ENCODE peak calls at places on chromosome 7, in eight cellular contexts. T is activated CD4-positive, alpha-beta T cell treated with anti-CD3 and anti-CD28 coated beads, Interleukin-2, amount 50 U/mL, for 24 hours; C is BJ; Y is activated naive CD4-positive, alpha-beta T cell treated with Interleukin-2 at 50 U/mL for 16 hours; K is fibroblast of lung; R is CMK; L is NCI-H1694; X is HEK293T. N is an unnamed sample.

GRCh38 chr7:117715784-117716445 is 157.3 kb downstream of the CTTNBP2 start:
- DNase-seq in T (no peak), C (peak; percentile 7), Y (no peak), K (peak; percentile 52), R (peak; percentile 12), L (peak; percentile 64), X (peak; percentile 43), N (peak; percentile 35)

GRCh38 chr7:27091125-27091524 is 4.7 kb downstream of the HOXA1 start:
- DNase-seq in T (no peak), C (no peak), Y (no peak), K (no peak), R (no peak), L (no peak), X (no peak), N (no peak)

GRCh38 chr7:158343526-158343925 is 244.1 kb downstream of the PTPRN2 start:
- DNase-seq in T (no peak), C (no peak), Y (no peak), K (no peak), R (no peak), L (no peak), X (no peak), N (no peak)

GRCh38 chr7:76225379-76225778 is 23.7 kb downstream of the SRRM3 start:
- DNase-seq in T (no peak), C (no peak), Y (peak; percentile 21), K (peak; percentile 36), R (no peak), L (no peak), X (peak; percentile 40), N (peak; percentile 56)

GRCh38 chr7:149476791-149477190 is 15.9 kb upstream of the ZNF777 start:
- DNase-seq in T (no peak), C (no peak), Y (no peak), K (no peak), R (no peak), L (no peak), X (no peak), N (no peak)

GRCh38 chr7:86991844-86992243 is 67.6 kb downstream of the ELAPOR2 start:
- DNase-seq in T (no peak), C (peak; percentile 17), Y (no peak), K (peak; percentile 21), R (no peak), L (no peak), X (no peak), N (no peak)

GRCh38 chr7:54397836-54398612 is 144.2 kb upstream of the VSTM2A start:
- DNase-seq in T (no peak), C (no peak), Y (no peak), K (no peak), R (no peak), L (no peak), X (no peak), N (no peak)

GRCh38 chr7:94276797-94277196 is 117.9 kb upstream of the COL1A2 start:
- DNase-seq in T (no peak), C (no peak), Y (no peak), K (peak; percentile 34), R (no peak), L (peak; percentile 24), X (peak; percentile 10), N (no peak)

GRCh38 chr7:108171164-108171563 is 41.0 kb upstream of the LAMB4 start:
- DNase-seq in T (no peak), C (no peak), Y (no peak), K (no peak), R (no peak), L (no peak), X (no peak), N (no peak)

GRCh38 chr7:19069842-19070241 is 47.6 kb downstream of the TWIST1 start:
- DNase-seq in T (no peak), C (no peak), Y (no peak), K (peak; percentile 8), R (no peak), L (no peak), X (no peak), N (no peak)

GRCh38 chr7:47730135-47730534 is 148.2 kb upstream of the TNS3 start:
- DNase-seq in T (no peak), C (no peak), Y (no peak), K (peak; percentile 25), R (no peak), L (no peak), X (no peak), N (no peak)

GRCh38 chr7:135164357-135165021 is 6.0 kb downstream of the CYREN start:
- DNase-seq in T (no peak), C (no peak), Y (no peak), K (no peak), R (no peak), L (no peak), X (peak; percentile 23), N (no peak)

GRCh38 chr7:205117-206010 is 13.0 kb downstream of the FAM20C start:
- DNase-seq in T (no peak), C (no peak), Y (no peak), K (peak; percentile 6), R (no peak), L (no peak), X (no peak), N (no peak)

GRCh38 chr7:26199301-26200112 is 1.0 kb downstream of the HNRNPA2B1 start:
- DNase-seq in T (peak; percentile 30), C (no peak), Y (peak; percentile 67), K (peak; percentile 36), R (no peak), L (no peak), X (no peak), N (no peak)

GRCh38 chr7:151291206-151291605 is 42.7 kb upstream of the SMARCD3 start:
- DNase-seq in T (no peak), C (no peak), Y (no peak), K (no peak), R (no peak), L (no peak), X (no peak), N (no peak)

GRCh38 chr7:76397409-76398183 is 11.9 kb downstream of the SSC4D start:
- DNase-seq in T (peak; percentile 76), C (no peak), Y (peak; percentile 80), K (peak; percentile 55), R (peak; percentile 91), L (no peak), X (peak; percentile 65), N (no peak)

GRCh38 chr7:86469680-86470295 is 173.9 kb upstream of the GRM3 start:
- DNase-seq in T (no peak), C (no peak), Y (peak; percentile 12), K (peak; percentile 59), R (peak; percentile 51), L (peak; percentile 80), X (peak; percentile 66), N (peak; percentile 77)

GRCh38 chr7:65325793-65326432 is 47.7 kb upstream of the ZNF92 start:
- DNase-seq in T (no peak), C (no peak), Y (no peak), K (peak; percentile 10), R (no peak), L (no peak), X (no peak), N (no peak)

N was measured in neural crest cell.